ENCODE peak calls at places on chromosomes 3 and 15, in nine cellular contexts. Z is HepG2, G is sigmoid colon, Q is stomach, R is SK-N-SH, Y is prostate gland, K is breast epithelium, T is K562, C is endothelial cell of umbilical vein. X is an unnamed sample.

GRCh38 chr3:143170676-143171075 is 51.1 kb downstream of the CHST2 start:
- DNase-seq in Q (no peak), K (no peak), C (peak), R (no peak), Y (no peak), G (no peak), Z (no peak), T (no peak), X (no peak)

GRCh38 chr3:23242106-23242505 is 39.0 kb downstream of the UBE2E2 start:
- DNase-seq in Q (no peak), Z (no peak), R (no peak), K (no peak), C (no peak), Y (no peak), T (no peak), G (no peak), X (no peak)

GRCh38 chr3:525415-525814 is 328.9 kb downstream of the CHL1 start:
- DNase-seq in Z (no peak), Q (no peak), C (no peak), K (no peak), T (no peak), Y (no peak), R (no peak), G (no peak), X (no peak)

GRCh38 chr15:92077353-92078080 is 224.0 kb downstream of the SLCO3A1 start:
- DNase-seq in R (peak), Z (peak), K (peak), T (peak), Y (peak), G (peak), C (peak), Q (peak), X (no peak)

GRCh38 chr15:70421197-70421482 is 323.4 kb upstream of the TLE3 start:
- DNase-seq in Y (peak), C (no peak), Z (peak), R (no peak), T (no peak), Q (peak), G (no peak), K (no peak), X (no peak)

GRCh38 chr3:106473576-106474506 is 605.0 kb upstream of the CBLB start:
- DNase-seq in G (no peak), R (no peak), Z (no peak), Q (no peak), K (no peak), T (no peak), C (no peak), Y (no peak), X (no peak)

GRCh38 chr3:127568604-127569003 is 21.9 kb downstream of the TPRA1 start:
- DNase-seq in K (no peak), Y (no peak), T (no peak), Z (no peak), G (no peak), Q (no peak), R (no peak), C (no peak), X (no peak)

GRCh38 chr3:141050913-141051632 is at the start of gene SPSB4:
- DNase-seq in G (peak), Z (peak), R (peak), T (no peak), C (peak), Q (no peak), Y (no peak), K (no peak), X (no peak)

GRCh38 chr15:59741274-59741906 is 52.3 kb upstream of the BNIP2 start:
- DNase-seq in Z (peak), T (no peak), C (no peak), G (no peak), Y (peak), Q (no peak), R (peak), K (no peak), X (no peak)

GRCh38 chr15:40103864-40104271 is 4.8 kb downstream of the BMF start:
- DNase-seq in K (no peak), R (no peak), G (no peak), C (no peak), Z (no peak), T (no peak), Y (no peak), Q (no peak), X (no peak)

GRCh38 chr3:42050126-42050525 is 41.0 kb upstream of the TRAK1 start:
- DNase-seq in T (no peak), Y (no peak), Z (no peak), G (no peak), Q (no peak), C (no peak), R (no peak), K (no peak), X (no peak)

GRCh38 chr3:114899186-114899931 is 247.7 kb downstream of the ZBTB20 start:
- DNase-seq in C (no peak), Z (peak), Q (no peak), G (no peak), T (no peak), Y (peak), K (peak), R (no peak), X (no peak)

GRCh38 chr3:75781079-75781745 is 4.1 kb downstream of the ZNF717 start:
- DNase-seq in G (no peak), K (no peak), Y (no peak), C (no peak), Z (no peak), T (no peak), Q (no peak), R (no peak), X (no peak)

GRCh38 chr3:63979093-63979492 is 44.2 kb downstream of the PSMD6 start:
- DNase-seq in Q (no peak), Y (no peak), C (no peak), Z (no peak), R (no peak), G (no peak), K (peak), T (no peak), X (no peak)

GRCh38 chr3:171306631-171307030 is 153.6 kb downstream of the TNIK start:
- DNase-seq in T (no peak), Y (peak), C (peak), R (no peak), G (peak), K (peak), Q (peak), Z (no peak), X (no peak)

GRCh38 chr15:32851619-32852416 is 134.0 kb downstream of the GREM1 start:
- DNase-seq in Q (no peak), Z (no peak), Y (no peak), R (no peak), G (no peak), C (peak), T (no peak), K (no peak), X (no peak)

GRCh38 chr15:90143176-90143655 is 40.9 kb upstream of the IDH2 start:
- DNase-seq in R (peak), K (peak), Z (no peak), T (peak), C (peak), Q (peak), G (peak), Y (peak), X (peak)

GRCh38 chr3:197518794-197519451 is 36.8 kb downstream of the BDH1 start:
- DNase-seq in T (no peak), C (no peak), G (no peak), Y (no peak), R (no peak), Z (no peak), K (no peak), Q (no peak), X (no peak)

GRCh38 chr15:65333441-65333820 is 29.0 kb downstream of the RNU5B-1 start:
- DNase-seq in G (no peak), Z (no peak), R (peak), T (no peak), Q (no peak), Y (no peak), C (no peak), K (no peak), X (no peak)

GRCh38 chr3:124745092-124745491 is 14.8 kb downstream of the UMPS start:
- DNase-seq in Z (no peak), Y (no peak), K (no peak), G (no peak), T (no peak), Q (no peak), R (no peak), C (no peak), X (no peak)

GRCh38 chr15:40029979-40030893 is 8.7 kb downstream of the SRP14 start:
- DNase-seq in T (peak), C (peak), Q (no peak), Y (no peak), R (no peak), K (no peak), G (no peak), Z (peak), X (no peak)

GRCh38 chr15:27179789-27180188 is 208.8 kb downstream of the GABRG3 start:
- DNase-seq in T (peak), G (no peak), Q (no peak), Y (no peak), C (no peak), R (no peak), Z (no peak), K (no peak), X (no peak)

GRCh38 chr3:73484656-73485248 is 140.0 kb downstream of the PDZRN3 start:
- DNase-seq in T (no peak), C (no peak), G (no peak), Q (no peak), Z (no peak), R (no peak), K (no peak), Y (no peak), X (no peak)

GRCh38 chr3:127525373-127525772 is 65.2 kb downstream of the TPRA1 start:
- DNase-seq in Q (no peak), Y (no peak), Z (peak), R (no peak), G (no peak), C (no peak), T (peak), K (no peak), X (peak)

GRCh38 chr3:98784666-98785600 is 21.8 kb downstream of the ST3GAL6 start:
- DNase-seq in T (no peak), G (no peak), R (no peak), Z (peak), Y (no peak), K (no peak), C (peak), Q (no peak), X (no peak)

GRCh38 chr3:82002993-82003642 is 241.7 kb upstream of the GBE1 start:
- DNase-seq in T (no peak), Y (no peak), R (no peak), G (no peak), C (no peak), Q (no peak), K (no peak), Z (no peak), X (no peak)

GRCh38 chr15:58346361-58346760 is 85.4 kb upstream of the LIPC start:
- DNase-seq in G (no peak), K (no peak), T (no peak), R (no peak), C (no peak), Q (no peak), Z (no peak), Y (peak), X (no peak)

GRCh38 chr15:57881361-57881760 is 174.8 kb downstream of the POLR2M start:
- DNase-seq in Q (no peak), Y (no peak), Z (no peak), G (no peak), T (no peak), K (no peak), C (no peak), R (no peak), X (no peak)

GRCh38 chr15:39318231-39318630 is 262.6 kb upstream of the THBS1 start:
- DNase-seq in Q (no peak), G (no peak), C (no peak), R (no peak), Z (no peak), T (no peak), Y (no peak), K (no peak), X (no peak)

GRCh38 chr3:194624956-194625355 is 8.3 kb downstream of the TMEM44 start:
- DNase-seq in R (no peak), Z (no peak), Y (no peak), G (no peak), Q (no peak), T (no peak), K (no peak), C (no peak), X (no peak)

GRCh38 chr3:87410110-87410509 is 133.7 kb upstream of the POU1F1 start:
- DNase-seq in R (no peak), C (no peak), Q (no peak), T (no peak), K (no peak), G (no peak), Y (no peak), Z (no peak), X (no peak)

GRCh38 chr3:106913111-106913698 is 464.0 kb upstream of the CCDC54 start:
- DNase-seq in R (no peak), T (no peak), G (no peak), Q (no peak), Z (no peak), K (no peak), Y (no peak), C (no peak), X (no peak)

GRCh38 chr3:12725436-12725835 is 33.6 kb downstream of the TMEM40 start:
- DNase-seq in K (no peak), T (no peak), Y (no peak), Q (no peak), G (no peak), Z (no peak), R (no peak), C (no peak), X (no peak)

GRCh38 chr3:52333869-52334557 is 17.9 kb downstream of the DNAH1 start:
- DNase-seq in T (no peak), Z (peak), Y (no peak), K (no peak), R (no peak), C (no peak), Q (no peak), G (no peak), X (peak)

GRCh38 chr3:129794319-129795201 is 99.0 kb downstream of the TMCC1 start:
- DNase-seq in K (peak), Q (peak), T (peak), Y (peak), G (peak), Z (peak), R (peak), C (peak), X (peak)

GRCh38 chr3:152970851-152971250 is 135.9 kb downstream of the P2RY1 start:
- DNase-seq in G (no peak), Q (no peak), Z (no peak), K (no peak), T (no peak), Y (no peak), R (no peak), C (no peak), X (no peak)

GRCh38 chr3:110307065-110307809 is 764.4 kb upstream of the NECTIN3 start:
- DNase-seq in Y (no peak), R (no peak), Z (no peak), K (no peak), C (no peak), Q (no peak), T (no peak), G (no peak), X (no peak)

GRCh38 chr3:16789344-16790100 is 95.2 kb upstream of the PLCL2 start:
- DNase-seq in K (no peak), Z (no peak), Q (no peak), Y (no peak), R (no peak), G (no peak), T (no peak), C (no peak), X (no peak)

GRCh38 chr3:79598594-79598993 is 169.2 kb downstream of the ROBO1 start:
- DNase-seq in K (no peak), Q (no peak), T (no peak), R (no peak), C (peak), Y (no peak), G (no peak), Z (no peak), X (no peak)
- TF ChIP-seq POLR2AphosphoS5 in K (no peak), Q (no peak), T (no peak), R (no peak), C (no peak), Y (no peak), G (no peak), Z (no peak), X (no peak)

GRCh38 chr3:34276342-34276741 is 477.9 kb downstream of the PDCD6IP start:
- DNase-seq in R (no peak), K (no peak), G (no peak), Z (no peak), C (no peak), Y (no peak), T (no peak), Q (no peak), X (no peak)
- TF ChIP-seq POLR2AphosphoS5 in R (no peak), K (no peak), G (no peak), Z (no peak), C (no peak), Y (no peak), T (no peak), Q (no peak), X (no peak)

DNA sequence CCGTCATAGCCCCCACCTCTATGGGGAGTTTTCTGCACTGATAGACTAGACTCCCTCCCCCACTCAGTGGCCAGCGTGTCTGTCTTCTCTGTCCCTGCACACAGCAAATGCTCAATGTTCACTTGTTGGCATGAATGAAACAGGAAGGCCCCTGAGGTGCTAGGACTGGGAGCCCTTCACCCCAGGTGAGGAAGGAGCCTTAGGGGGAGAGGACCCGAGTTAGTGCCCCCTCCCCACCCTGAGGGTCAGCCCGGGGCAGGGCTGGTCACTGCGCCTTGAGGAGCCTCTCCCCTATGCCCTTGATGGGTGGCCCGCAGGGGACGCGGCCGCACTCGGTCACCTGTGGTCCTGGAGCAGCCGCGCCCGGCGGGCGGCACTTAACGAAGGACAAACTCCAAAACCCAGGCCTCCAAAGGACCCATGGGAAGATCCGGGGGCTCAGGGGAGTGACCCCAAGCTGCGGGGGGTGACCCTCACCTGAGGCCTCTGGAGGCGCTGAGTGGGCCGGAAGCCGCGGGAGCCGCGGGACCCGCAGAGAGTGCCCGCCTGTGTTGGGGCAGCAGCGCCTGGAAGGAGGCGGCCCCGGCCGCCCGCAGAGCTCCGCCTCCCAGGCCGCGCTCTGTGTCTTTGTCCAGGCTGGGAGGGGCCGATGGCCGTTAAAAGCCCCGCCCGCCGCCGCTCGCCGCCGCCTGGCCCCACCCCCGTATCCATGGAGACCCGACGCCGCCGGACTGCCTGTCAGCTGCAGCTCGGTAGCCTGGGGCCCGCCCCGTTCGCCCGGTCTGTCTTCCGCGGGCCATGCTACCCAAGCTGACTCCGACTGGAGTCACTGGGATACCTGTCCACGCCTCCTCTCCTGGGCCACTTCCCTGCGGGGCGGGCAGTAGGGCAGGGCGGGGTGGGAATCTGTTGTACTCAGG is 15.4 kb upstream of the FANCD2 start:
- DNase-seq in Y (peak), K (peak), T (peak), R (peak), Z (peak), G (peak), Q (peak), C (peak), X (no peak)
- TF ChIP-seq POLR2AphosphoS5 in Y (peak), K (no peak), T (no peak), R (peak), Z (no peak), G (peak), Q (peak), C (peak), X (no peak)

DNA sequence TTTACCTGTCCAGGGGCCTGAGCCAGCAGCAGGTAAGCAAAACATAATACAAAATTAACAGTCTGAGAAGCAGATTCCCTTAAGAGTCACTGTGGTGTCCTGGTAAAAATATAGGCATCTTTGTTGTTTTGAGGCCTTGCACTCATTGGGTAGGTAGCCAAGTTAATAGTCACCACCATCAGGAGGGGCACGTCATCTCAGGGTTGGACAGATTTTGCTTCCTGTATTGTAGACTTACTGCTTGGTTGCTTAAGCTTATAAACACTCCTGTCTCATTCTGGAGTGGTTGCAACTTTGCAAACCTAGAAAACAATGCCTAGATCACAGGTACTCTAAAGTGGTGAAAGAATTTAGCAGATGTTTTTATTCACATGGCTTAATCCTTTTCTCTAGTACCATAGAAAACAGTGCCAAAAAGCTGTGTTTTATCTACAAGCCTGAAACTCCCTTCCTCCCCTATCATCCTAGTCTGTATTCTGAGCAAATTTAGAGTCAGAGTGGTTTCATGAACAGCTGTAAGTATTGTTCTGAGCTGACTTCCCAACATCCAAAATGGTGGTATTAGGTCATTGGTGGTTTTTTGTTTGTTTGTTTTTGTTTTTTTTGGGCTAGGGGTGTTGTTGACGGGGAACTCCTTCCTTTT is 201.8 kb downstream of the AKAP13 start:
- DNase-seq in T (no peak), G (no peak), Q (peak), R (no peak), C (peak), Y (no peak), K (no peak), Z (no peak), X (no peak)
- TF ChIP-seq POLR2AphosphoS5 in T (no peak), G (no peak), Q (no peak), R (no peak), C (no peak), Y (no peak), K (no peak), Z (no peak), X (no peak)

GRCh38 chr3:134334231-134334900 is 39.9 kb downstream of the AMOTL2 start:
- DNase-seq in Q (no peak), C (no peak), K (peak), T (no peak), Z (no peak), R (no peak), Y (no peak), G (no peak), X (no peak)
- TF ChIP-seq POLR2AphosphoS5 in Q (no peak), C (no peak), K (no peak), T (no peak), Z (no peak), R (no peak), Y (peak), G (no peak), X (no peak)

DNA sequence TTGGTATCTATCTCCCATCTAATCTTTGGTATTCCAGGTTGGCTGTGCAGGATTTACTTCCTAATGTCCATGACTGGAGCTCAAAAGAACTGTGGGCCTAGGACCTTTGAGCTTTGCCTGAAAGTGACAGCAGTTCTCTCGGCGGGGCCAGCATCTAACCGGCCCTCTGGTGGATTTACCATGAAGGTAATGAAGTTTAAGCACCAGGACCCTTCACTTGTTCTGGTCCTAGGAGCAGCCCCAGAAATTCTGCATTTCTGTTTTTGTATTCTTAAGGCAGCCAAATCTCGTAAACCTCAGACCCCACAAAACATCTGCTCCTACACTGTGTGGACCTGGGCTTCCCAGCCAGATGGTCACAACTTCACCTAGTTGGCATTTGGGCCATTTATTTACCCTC is 13.0 kb downstream of the CALML4 start:
- DNase-seq in K (no peak), R (no peak), C (no peak), Y (no peak), T (no peak), Q (no peak), G (no peak), Z (peak), X (no peak)
- TF ChIP-seq POLR2AphosphoS5 in K (no peak), R (no peak), C (no peak), Y (no peak), T (peak), Q (no peak), G (no peak), Z (peak), X (no peak)

X was measured in Panc1.